ENCODE peak calls at places on chromosomes 4 and X, in eight cellular contexts. D, S, H, K, C, U, Y and G are unnamed samples.

GRCh38 chr4:145842224-145842887 is 96.3 kb downstream of the ZNF827 start:
- ATAC-seq in D (no peak), S (no peak), H (no peak), K (no peak), C (peak; percentile 69), U (no peak), Y (peak; percentile 27), G (no peak)

GRCh38 chr4:61630548-61630947 is 430.4 kb downstream of the ADGRL3 start:
- ATAC-seq in D (no peak), S (no peak), H (no peak), K (no peak), C (no peak), U (no peak), Y (no peak), G (no peak)

GRCh38 chr4:78864405-78865024 is 74.7 kb downstream of the PAQR3 start:
- ATAC-seq in D (peak; percentile 80), S (peak; percentile 71), H (peak; percentile 84), K (peak; percentile 80), C (no peak), U (no peak), Y (peak; percentile 56), G (no peak)

GRCh38 chr4:6696611-6697010 is 2.9 kb downstream of the S100P start:
- ATAC-seq in D (peak; percentile 23), S (no peak), H (peak; percentile 24), K (peak; percentile 15), C (peak; percentile 88), U (no peak), Y (peak; percentile 32), G (no peak)

GRCh38 chrX:104679175-104679574 is 113.2 kb downstream of the IL1RAPL2 start:
- ATAC-seq in D (no peak), S (no peak), H (no peak), K (no peak), C (no peak), U (no peak), Y (no peak), G (no peak)

GRCh38 chrX:154502989-154503388 is 12.6 kb upstream of the SLC10A3 start:
- ATAC-seq in D (no peak), S (no peak), H (no peak), K (no peak), C (no peak), U (peak; percentile 51), Y (no peak), G (no peak)

GRCh38 chr4:80134936-80135701 is 62.1 kb upstream of the ANTXR2 start:
- ATAC-seq in D (no peak), S (no peak), H (no peak), K (no peak), C (no peak), U (no peak), Y (peak; percentile 54), G (no peak)

GRCh38 chrX:48531359-48531954 is 8.1 kb upstream of the TBC1D25 start:
- ATAC-seq in D (no peak), S (no peak), H (no peak), K (peak; percentile 83), C (peak; percentile 71), U (peak; percentile 70), Y (peak; percentile 82), G (peak; percentile 69)

GRCh38 chr4:3760346-3760745 is 5.8 kb upstream of the ADRA2C start:
- ATAC-seq in D (no peak), S (no peak), H (no peak), K (no peak), C (no peak), U (no peak), Y (no peak), G (no peak)

GRCh38 chrX:48924270-48924669 is 5.4 kb upstream of the PIM2 start:
- ATAC-seq in D (no peak), S (no peak), H (no peak), K (no peak), C (no peak), U (no peak), Y (no peak), G (no peak)

GRCh38 chr4:150045410-150045809 is 32.8 kb upstream of the DCLK2 start:
- ATAC-seq in D (no peak), S (no peak), H (no peak), K (no peak), C (no peak), U (no peak), Y (no peak), G (no peak)

GRCh38 chrX:128781506-128781905 is 729.3 kb upstream of the ACTRT1 start:
- ATAC-seq in D (peak; percentile 74), S (no peak), H (peak; percentile 81), K (no peak), C (no peak), U (peak; percentile 59), Y (no peak), G (no peak)

GRCh38 chr4:99763635-99764101 is 53.0 kb upstream of the DAPP1 start:
- ATAC-seq in D (no peak), S (peak; percentile 87), H (peak; percentile 58), K (peak; percentile 47), C (no peak), U (peak; percentile 94), Y (peak; percentile 100), G (peak; percentile 95)

GRCh38 chr4:139735381-139736256 is 70.0 kb downstream of the MGST2 start:
- ATAC-seq in D (no peak), S (no peak), H (peak; percentile 19), K (peak; percentile 9), C (peak; percentile 8), U (no peak), Y (no peak), G (no peak)

GRCh38 chrX:124274438-124275166 is 57.9 kb upstream of the TEX13D start:
- ATAC-seq in D (no peak), S (no peak), H (no peak), K (peak; percentile 84), C (peak; percentile 64), U (no peak), Y (no peak), G (no peak)

GRCh38 chr4:184386271-184386781 is 88.0 kb downstream of the IRF2 start:
- ATAC-seq in D (no peak), S (peak; percentile 25), H (no peak), K (no peak), C (peak; percentile 62), U (no peak), Y (no peak), G (no peak)

GRCh38 chr4:153916273-153916755 is 127.4 kb upstream of the SFRP2 start:
- ATAC-seq in D (peak; percentile 97), S (no peak), H (no peak), K (no peak), C (no peak), U (no peak), Y (no peak), G (no peak)

GRCh38 chr4:185463541-185463940 is 8.0 kb downstream of the CCDC110 start:
- ATAC-seq in D (no peak), S (no peak), H (no peak), K (no peak), C (peak; percentile 36), U (no peak), Y (no peak), G (no peak)

GRCh38 chr4:77818667-77819408 is at the start of gene CNOT6L:
- ATAC-seq in D (peak; percentile 64), S (peak; percentile 64), H (peak; percentile 65), K (peak; percentile 83), C (peak; percentile 76), U (peak; percentile 55), Y (peak; percentile 66), G (peak; percentile 77)

GRCh38 chr4:77819409-77819835 is 254 bp upstream of the CNOT6L start:
- ATAC-seq in D (peak; percentile 4), S (peak; percentile 12), H (peak; percentile 5), K (peak; percentile 1), C (peak; percentile 23), U (peak; percentile 40), Y (no peak), G (peak; percentile 18)

GRCh38 chr4:77817304-77818076 is 1.7 kb downstream of the CNOT6L start:
- ATAC-seq in D (no peak), S (peak; percentile 51), H (peak; percentile 6), K (no peak), C (no peak), U (no peak), Y (peak; percentile 1), G (no peak)

GRCh38 chr4:77819836-77820679 is 890 bp upstream of the CNOT6L start:
- ATAC-seq in D (peak; percentile 87), S (peak; percentile 79), H (peak; percentile 86), K (peak; percentile 94), C (peak; percentile 96), U (peak; percentile 73), Y (peak; percentile 73), G (peak; percentile 91)

DNA sequence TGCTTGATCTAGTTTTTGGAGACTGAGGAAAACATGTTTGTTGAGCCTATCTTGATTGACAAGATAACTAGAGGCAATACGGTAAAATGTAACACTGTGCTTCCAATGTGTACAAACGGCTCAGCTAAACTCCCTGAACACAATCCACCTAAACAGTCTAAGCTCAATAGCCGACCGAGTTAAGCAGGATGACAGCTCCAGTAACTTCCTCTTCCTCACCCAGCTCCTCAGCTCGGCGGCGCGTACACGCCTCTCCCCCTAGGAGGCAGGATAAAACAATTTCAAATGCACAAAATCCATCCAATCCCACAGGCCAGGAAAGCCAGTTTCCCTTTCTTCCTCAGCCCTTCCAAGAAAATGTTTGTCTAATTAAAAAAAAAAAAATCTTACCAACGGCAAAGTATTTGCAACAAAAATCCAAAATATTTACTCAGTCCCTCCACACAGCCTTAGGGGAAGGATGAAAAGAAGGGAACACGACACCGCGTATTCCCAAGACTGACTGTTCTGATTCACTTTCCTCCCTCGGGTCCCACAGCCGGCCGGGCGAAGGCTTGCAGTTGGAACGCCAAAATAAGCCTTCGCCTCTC is 996 bp downstream of the CNOT6L start:
- ATAC-seq in D (peak; percentile 47), S (peak; percentile 57), H (peak; percentile 40), K (peak; percentile 82), C (peak; percentile 65), U (peak; percentile 68), Y (peak; percentile 69), G (peak; percentile 57)
- H3K4me1 ChIP-seq in D (peaks cover 3% of the 10 kb centered on the region), S (peaks cover 48% of the 10 kb centered on the region), H (peaks cover 27% of the 10 kb centered on the region), K (peaks cover 32% of the 10 kb centered on the region), C (peaks cover 5% of the 10 kb centered on the region), U (peaks cover 16% of the 10 kb centered on the region), Y (peaks cover 15% of the 10 kb centered on the region), G (peaks cover 63% of the 10 kb centered on the region)

DNA sequence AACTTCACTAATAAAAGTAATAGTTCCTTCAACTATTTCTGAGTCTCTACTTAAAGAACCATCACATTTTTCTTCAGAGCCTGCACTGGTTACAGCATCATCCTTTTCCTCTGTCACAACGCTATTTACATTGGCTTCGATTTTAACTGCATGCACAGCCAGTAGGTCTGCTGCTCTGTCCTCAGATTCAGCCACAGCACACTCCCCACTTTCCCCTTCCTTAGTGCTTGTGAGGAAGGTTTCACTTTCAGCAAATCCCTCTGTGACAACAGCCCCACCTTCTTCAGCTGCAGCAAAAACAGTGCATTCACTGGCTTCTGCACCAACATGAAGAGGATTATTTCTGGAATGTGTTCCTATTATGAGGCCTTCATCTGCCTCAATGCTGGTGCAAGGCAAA is 25.7 kb downstream of the BOD1L1 start:
- ATAC-seq in D (no peak), S (no peak), H (no peak), K (no peak), C (no peak), U (no peak), Y (no peak), G (no peak)
- H3K27ac ChIP-seq in D (peak overlapping the region; percentile 45), S (no peak overlapping the region), H (no peak overlapping the region), K (no peak overlapping the region), C (no peak overlapping the region), U (no peak overlapping the region), Y (no peak overlapping the region), G (no peak overlapping the region)

GRCh38 chr4:53015681-53016080 is 153.6 kb downstream of the RASL11B start:
- ATAC-seq in D (peak; percentile 25), S (no peak), H (no peak), K (peak; percentile 70), C (no peak), U (no peak), Y (no peak), G (no peak)
- TF ChIP-seq CTCF in D (peak; percentile 47), S (peak; percentile 57), H (peak; percentile 73), K (peak; percentile 38), C (peak; percentile 76), U (peak; percentile 64), Y (peak; percentile 36), G (peak; percentile 27)

GRCh38 chr4:42643685-42644084 is 13.2 kb downstream of the ATP8A1 start:
- ATAC-seq in D (peak; percentile 73), S (no peak), H (peak; percentile 17), K (no peak), C (peak; percentile 84), U (no peak), Y (no peak), G (no peak)
- H3K4me1 ChIP-seq in D (peaks cover 62% of the 10 kb centered on the region), S (peaks cover 4% of the 10 kb centered on the region), H (no peaks in the 10 kb centered on the region), K (peaks cover 21% of the 10 kb centered on the region), C (no peaks in the 10 kb centered on the region), U (no peaks in the 10 kb centered on the region), Y (no peaks in the 10 kb centered on the region), G (no peaks in the 10 kb centered on the region)